ENCODE peak calls at places on chromosomes 1 and 21, in eight cellular contexts. L is NCI-H1092 treated with DMSO at 0.1 percent for 48 hours; H is left lung; Y is effector CD4-positive, alpha-beta T cell; X is GM10248; W is BJ; Q is EL; R is HFF-Myc. Z is an unnamed sample.
A peak's percentile ranks its signal among the peaks of the same experiment; 100 is the strongest.

GRCh38 chr1:229229137-229229720 is 41.7 kb upstream of the RAB4A start:
- DNase-seq in Y (no peak), R (no peak), X (no peak), H (no peak), L (no peak), Q (no peak), W (no peak), Z (no peak)

GRCh38 chr1:154441241-154441888 is 36.2 kb downstream of the IL6R start:
- DNase-seq in X (no peak), R (no peak), W (no peak), H (no peak), L (no peak), Y (no peak), Q (no peak), Z (no peak)

GRCh38 chr1:42335809-42336518 is 929 bp upstream of the FOXJ3 start:
- DNase-seq in R (no peak), Y (no peak), W (no peak), Q (peak; percentile 59), X (no peak), L (peak; percentile 95), H (no peak), Z (no peak)

GRCh38 chr1:230153655-230154296 is 86.7 kb downstream of the GALNT2 start:
- DNase-seq in Y (no peak), Q (no peak), L (no peak), X (no peak), H (no peak), R (no peak), W (no peak), Z (no peak)

GRCh38 chr1:15952317-15953258 is 23.3 kb downstream of the ZBTB17 start:
- DNase-seq in H (no peak), W (peak; percentile 83), R (peak; percentile 82), Y (no peak), Q (peak; percentile 99), X (peak; percentile 11), L (no peak), Z (peak; percentile 94)

GRCh38 chr1:119631433-119632102 is 16.5 kb downstream of the ZNF697 start:
- DNase-seq in X (peak; percentile 29), H (peak; percentile 89), Y (no peak), Q (peak; percentile 87), L (peak; percentile 79), R (no peak), W (no peak), Z (no peak)

GRCh38 chr1:221429262-221429661 is 312.6 kb downstream of the DUSP10 start:
- DNase-seq in W (no peak), H (no peak), Y (no peak), R (no peak), X (no peak), L (no peak), Q (peak; percentile 53), Z (no peak)

GRCh38 chr1:2799811-2800663 is 1.5 kb downstream of the TTC34 start:
- DNase-seq in W (no peak), R (no peak), Q (no peak), X (no peak), H (peak; percentile 79), L (no peak), Y (no peak), Z (no peak)

GRCh38 chr1:111719561-111720239 is 19.5 kb downstream of the INKA2 start:
- DNase-seq in X (no peak), Y (no peak), R (no peak), Q (no peak), L (no peak), W (no peak), H (no peak), Z (no peak)

GRCh38 chr21:37593015-37593414 is 226.4 kb downstream of the DYRK1A start:
- DNase-seq in L (no peak), Y (no peak), H (no peak), R (no peak), X (no peak), Q (no peak), W (no peak), Z (no peak)

GRCh38 chr1:208437416-208437815 is 193.2 kb upstream of the PLXNA2 start:
- DNase-seq in X (no peak), H (no peak), Y (no peak), W (peak; percentile 24), Q (peak; percentile 71), R (no peak), L (no peak), Z (no peak)

GRCh38 chr1:32336963-32337675 is 1.1 kb upstream of the MARCKSL1 start:
- DNase-seq in W (no peak), X (peak; percentile 84), R (no peak), Y (peak; percentile 36), H (peak; percentile 91), Q (peak; percentile 71), L (no peak), Z (no peak)

GRCh38 chr1:201062511-201063189 is 39.1 kb upstream of the KIF21B start:
- DNase-seq in H (peak; percentile 43), Q (no peak), L (no peak), X (no peak), R (no peak), W (no peak), Y (no peak), Z (no peak)

GRCh38 chr21:26739189-26739588 is 106.0 kb downstream of the ADAMTS1 start:
- DNase-seq in L (no peak), Y (no peak), H (no peak), Q (peak; percentile 8), X (no peak), R (no peak), W (no peak), Z (no peak)

GRCh38 chr1:79079770-79080169 is 73.2 kb upstream of the ADGRL4 start:
- DNase-seq in X (no peak), H (no peak), W (peak; percentile 30), L (no peak), Y (no peak), Q (peak; percentile 76), R (peak; percentile 85), Z (peak; percentile 84)

GRCh38 chr1:220544901-220545303 is 17.0 kb downstream of the MARK1 start:
- DNase-seq in H (no peak), X (no peak), R (no peak), L (no peak), Y (no peak), Q (peak; percentile 5), W (no peak), Z (no peak)

Z was measured in HS-27A.